ENCODE peak calls at places on chromosome 13, in six cellular contexts. W is pancreas, Y is lower leg skin, J is BE2C, N is IMR-90, Z is heart right ventricle. E is an unnamed sample.

GRCh38 chr13:56378566-56378965 is 762.2 kb upstream of the PRR20A start:
- DNase-seq in J (no peak), N (no peak), W (no peak), Y (no peak), Z (no peak), E (no peak)

GRCh38 chr13:113532156-113532806 is 41.8 kb upstream of the DCUN1D2 start:
- DNase-seq in J (peak; percentile 41), Y (no peak), Z (no peak), N (peak; percentile 31), W (no peak), E (peak; percentile 43)

GRCh38 chr13:87052731-87053130 is 618.4 kb upstream of the SLITRK5 start:
- DNase-seq in Z (no peak), N (peak; percentile 54), W (no peak), J (no peak), Y (no peak), E (peak; percentile 74)

GRCh38 chr13:28338202-28338601 is 156.7 kb downstream of the FLT1 start:
- DNase-seq in Z (peak; percentile 27), N (no peak), Y (no peak), W (no peak), J (no peak), E (peak; percentile 30)

GRCh38 chr13:102018716-102019115 is 383.1 kb downstream of the FGF14 start:
- DNase-seq in N (no peak), W (no peak), J (no peak), Y (no peak), Z (no peak), E (no peak)

GRCh38 chr13:92573467-92574057 is 653.0 kb upstream of the GPC6 start:
- DNase-seq in Y (no peak), Z (no peak), W (no peak), N (peak; percentile 7), J (peak; percentile 50), E (peak; percentile 17)

GRCh38 chr13:78265098-78265497 is 338.3 kb downstream of the POU4F1 start:
- DNase-seq in W (no peak), Z (no peak), Y (no peak), N (no peak), J (no peak), E (no peak)

GRCh38 chr13:95624020-95624419 is 20.5 kb downstream of the DZIP1 start:
- DNase-seq in W (no peak), Y (no peak), J (peak; percentile 43), N (peak; percentile 64), Z (no peak), E (peak; percentile 65)

GRCh38 chr13:93603043-93603442 is 376.4 kb downstream of the GPC6 start:
- DNase-seq in W (no peak), Z (no peak), Y (no peak), J (no peak), N (peak; percentile 82), E (peak; percentile 93)

GRCh38 chr13:95087746-95088305 is 213.4 kb downstream of the ABCC4 start:
- DNase-seq in Y (no peak), J (no peak), W (no peak), N (peak; percentile 63), Z (no peak), E (peak; percentile 27)

GRCh38 chr13:61146571-61146970 is 269.1 kb downstream of the PCDH20 start:
- DNase-seq in J (no peak), N (no peak), Y (no peak), Z (no peak), W (no peak), E (no peak)

GRCh38 chr13:50011461-50011860 is 3.8 kb upstream of the KCNRG start:
- DNase-seq in Z (no peak), N (no peak), Y (no peak), J (no peak), W (no peak), E (no peak)

GRCh38 chr13:44117351-44117750 is 237.6 kb downstream of the LACC1 start:
- DNase-seq in Z (no peak), J (no peak), W (no peak), Y (no peak), N (peak; percentile 48), E (no peak)

GRCh38 chr13:67803118-67803517 is 573.0 kb upstream of the PCDH9 start:
- DNase-seq in Z (no peak), W (no peak), J (no peak), Y (no peak), N (no peak), E (no peak)

GRCh38 chr13:100203696-100204367 is 114.9 kb downstream of the PCCA start:
- DNase-seq in Z (no peak), Y (no peak), N (peak; percentile 78), W (no peak), J (no peak), E (peak; percentile 61)

GRCh38 chr13:30362869-30363268 is 55.5 kb upstream of the KATNAL1 start:
- DNase-seq in W (no peak), Y (no peak), Z (no peak), N (no peak), J (no peak), E (peak; percentile 30)

GRCh38 chr13:30362005-30362788 is 54.8 kb upstream of the KATNAL1 start:
- DNase-seq in W (no peak), Z (no peak), N (no peak), J (no peak), Y (no peak), E (no peak)

GRCh38 chr13:30363725-30364124 is 56.4 kb upstream of the KATNAL1 start:
- DNase-seq in Z (no peak), J (no peak), W (no peak), Y (no peak), N (no peak), E (no peak)

GRCh38 chr13:30359999-30360398 is 52.6 kb upstream of the KATNAL1 start:
- DNase-seq in Y (no peak), N (no peak), Z (no peak), W (no peak), J (no peak), E (no peak)

DNA sequence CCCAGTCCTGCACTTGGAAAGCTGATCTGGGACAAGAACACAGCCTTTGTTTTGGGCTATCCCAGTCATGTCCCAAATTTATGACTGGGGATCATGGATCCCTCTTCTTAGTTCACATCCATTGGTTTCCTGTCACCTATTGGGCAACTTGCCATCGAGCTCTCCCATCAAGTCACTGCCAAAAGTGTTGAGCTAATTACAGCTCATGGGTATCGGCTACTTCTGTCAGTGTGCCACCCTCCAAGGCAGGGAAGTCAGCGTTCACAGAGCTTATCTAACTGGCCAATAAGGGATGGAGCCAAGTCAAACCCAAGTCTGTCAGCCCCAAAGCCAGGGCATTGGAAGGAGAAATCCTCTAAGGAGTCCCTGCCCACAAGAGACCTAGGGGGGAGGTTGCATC is 53.2 kb upstream of the KATNAL1 start:
- DNase-seq in Y (no peak), Z (no peak), J (no peak), N (no peak), W (no peak), E (no peak)
- H3K4me3 ChIP-seq in Y (no peak overlapping the region), Z (no peak overlapping the region), J (no peak overlapping the region), N (no peak overlapping the region), W (no peak overlapping the region), E (no peak overlapping the region)

DNA sequence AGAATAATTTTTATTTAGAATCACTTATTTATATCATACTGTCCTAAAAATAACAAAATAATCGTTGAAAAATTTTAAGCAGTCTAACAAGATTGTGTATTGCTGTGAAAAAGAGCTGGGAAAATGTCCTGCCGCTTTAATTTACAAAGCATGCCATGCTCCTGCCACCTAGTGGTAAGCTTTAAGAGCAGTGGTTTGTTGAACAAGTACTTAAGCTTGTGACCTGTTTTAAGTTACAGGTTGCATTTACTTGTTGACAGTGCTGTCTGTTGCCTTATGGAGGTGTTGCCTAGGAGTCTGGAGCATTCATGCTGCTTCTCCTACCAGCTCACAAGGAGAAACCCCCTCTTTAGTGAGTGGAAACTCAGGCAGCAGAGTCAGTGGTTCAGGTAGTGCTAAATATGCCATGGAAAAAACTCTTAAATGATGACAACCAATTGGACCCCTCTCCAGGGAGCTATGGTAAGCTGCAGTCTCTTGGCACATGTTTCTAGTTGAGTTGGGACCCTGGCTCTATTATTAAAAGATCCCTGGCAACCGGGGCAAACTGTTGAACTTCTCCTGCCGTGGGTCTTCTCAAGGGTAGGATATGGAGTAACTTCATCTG is 68.4 kb downstream of the SPATA13 start:
- DNase-seq in N (peak; percentile 81), W (no peak), Y (no peak), J (peak; percentile 40), Z (peak; percentile 44), E (peak; percentile 76)
- TF ChIP-seq CTCF in N (peak; percentile 87), W (peak; percentile 74), Y (no peak), J (peak; percentile 92), Z (peak; percentile 82), E (peak; percentile 97)

GRCh38 chr13:111165189-111165588 is 50.1 kb downstream of the ARHGEF7 start:
- DNase-seq in Y (no peak), J (no peak), W (no peak), Z (no peak), N (no peak), E (no peak)
- H3K4me3 ChIP-seq in Y (no peak overlapping the region), J (no peak overlapping the region), W (no peak overlapping the region), Z (no peak overlapping the region), N (no peak overlapping the region), E (no peak overlapping the region)

DNA sequence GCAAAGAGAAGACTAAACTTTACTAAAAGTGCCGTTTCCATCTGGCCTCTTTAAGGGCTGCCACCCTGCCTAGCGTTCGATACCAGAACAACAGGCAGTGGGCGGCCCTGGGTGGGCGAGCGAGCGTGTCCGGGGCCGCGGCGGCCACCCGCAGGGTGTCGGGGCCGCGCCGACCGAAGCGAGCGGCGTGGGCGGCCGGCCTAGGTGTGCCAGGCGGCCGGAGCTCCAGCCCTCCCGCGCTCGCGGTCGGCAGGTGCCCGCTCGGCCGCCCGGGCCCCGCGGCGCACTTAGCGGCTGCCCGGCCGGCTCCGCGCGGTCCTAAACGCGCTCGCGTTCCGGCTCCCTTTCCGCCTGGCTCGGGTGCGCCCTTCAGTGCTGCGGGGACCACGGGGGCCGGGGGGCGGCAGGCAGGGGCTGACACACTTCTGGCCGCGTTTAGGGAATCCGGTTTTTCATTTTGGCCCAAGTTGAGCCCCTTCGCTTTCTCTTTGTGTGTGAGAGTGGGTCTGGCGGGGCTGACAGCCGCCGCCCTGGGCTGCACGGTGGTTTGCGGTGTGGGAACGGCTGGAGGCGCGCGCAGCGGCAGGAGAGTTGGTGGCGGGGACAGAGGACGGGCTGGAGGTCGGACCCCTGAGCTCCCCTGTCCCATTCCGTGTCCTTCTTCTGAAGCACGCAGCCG is 2.9 kb downstream of the FGF9 start:
- DNase-seq in Y (no peak), N (peak; percentile 36), J (peak; percentile 32), Z (no peak), W (peak; percentile 79), E (no peak)
- TF ChIP-seq CTCF in Y (no peak), N (no peak), J (no peak), Z (no peak), W (no peak), E (no peak)

GRCh38 chr13:98752942-98753290 is 444 bp upstream of the SLC15A1 start:
- DNase-seq in Z (no peak), J (no peak), W (no peak), N (no peak), Y (no peak), E (no peak)
- H3K4me3 ChIP-seq in Z (no peak overlapping the region), J (no peak overlapping the region), W (peak overlapping the region; percentile 56), N (no peak overlapping the region), Y (no peak overlapping the region), E (no peak overlapping the region)

GRCh38 chr13:71254384-71254783 is 612.6 kb downstream of the DACH1 start:
- DNase-seq in W (no peak), N (no peak), Z (no peak), J (no peak), Y (no peak), E (no peak)
- TF ChIP-seq CTCF in W (no peak), N (no peak), Z (no peak), J (no peak), Y (no peak), E (no peak)

DNA sequence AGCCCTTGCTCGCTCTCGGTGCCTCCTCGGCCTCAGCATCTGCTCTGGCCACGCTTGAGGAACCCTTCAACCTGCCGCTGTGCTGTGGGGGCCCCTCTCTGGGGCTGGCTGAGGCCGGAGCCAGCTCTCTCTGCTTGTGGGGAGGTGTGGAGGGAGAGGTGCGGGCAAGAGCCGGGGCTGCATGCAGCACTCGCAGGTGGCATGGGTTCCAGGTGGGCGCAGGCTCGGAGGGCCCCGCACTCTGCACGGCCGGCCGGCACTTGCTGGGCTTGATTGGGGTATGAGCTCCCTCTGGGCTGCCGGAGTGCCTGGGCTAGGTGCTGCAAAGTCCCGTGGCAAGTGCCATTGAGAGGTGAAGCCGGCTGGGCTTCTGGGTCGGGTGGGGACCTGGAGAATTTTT is 31.7 kb upstream of the RPL21 start:
- DNase-seq in Y (no peak), W (peak; percentile 47), Z (no peak), N (no peak), J (no peak), E (no peak)
- H3K4me3 ChIP-seq in Y (no peak overlapping the region), W (no peak overlapping the region), Z (no peak overlapping the region), N (no peak overlapping the region), J (no peak overlapping the region), E (no peak overlapping the region)